ENCODE peak calls at places on chromosome 21, in ten cellular contexts. X is iris pigment epithelial cell; F is glutamatergic neuron; W is COR-L47; G is mesothelial cell of epicardium; P is amniotic epithelial cell; I is D341Med; Y is effector memory CD8-positive, alpha-beta T cell; S is hepatocyte; N is A172. R is an unnamed sample.

GRCh38 chr21:38148046-38148445 is 108.7 kb upstream of the KCNJ15 start:
- DNase-seq in X (no peak), F (no peak), W (no peak), G (no peak), P (no peak), I (no peak), Y (no peak), S (no peak), N (no peak), R (no peak)

GRCh38 chr21:44813727-44814126 is 4.1 kb downstream of the SUMO3 start:
- DNase-seq in X (no peak), F (no peak), W (no peak), G (no peak), P (no peak), I (no peak), Y (no peak), S (no peak), N (no peak), R (no peak)

GRCh38 chr21:17783816-17784598 is 35.1 kb downstream of the C21orf91 start:
- DNase-seq in X (no peak), F (no peak), W (no peak), G (no peak), P (no peak), I (no peak), Y (no peak), S (no peak), N (no peak), R (no peak)

GRCh38 chr21:25689226-25689625 is 45.5 kb downstream of the ATP5PF start:
- DNase-seq in X (peak), F (no peak), W (no peak), G (no peak), P (peak), I (no peak), Y (no peak), S (no peak), N (no peak), R (no peak)

GRCh38 chr21:41247561-41247968 is 69.0 kb upstream of the FAM3B start:
- DNase-seq in X (no peak), F (no peak), W (no peak), G (no peak), P (no peak), I (no peak), Y (no peak), S (no peak), N (no peak), R (no peak)

GRCh38 chr21:31874817-31875216 is 2.0 kb downstream of the HUNK start:
- DNase-seq in X (no peak), F (peak), W (no peak), G (no peak), P (no peak), I (no peak), Y (no peak), S (peak), N (no peak), R (no peak)

GRCh38 chr21:28333455-28334108 is 659.1 kb downstream of the LTN1 start:
- DNase-seq in X (peak), F (no peak), W (no peak), G (no peak), P (peak), I (no peak), Y (no peak), S (no peak), N (no peak), R (no peak)

GRCh38 chr21:23356905-23357304 is 2250.4 kb downstream of the MRPL39 start:
- DNase-seq in X (no peak), F (no peak), W (no peak), G (no peak), P (no peak), I (no peak), Y (no peak), S (no peak), N (no peak), R (no peak)

GRCh38 chr21:16534408-16535099 is 804.8 kb downstream of the USP25 start:
- DNase-seq in X (peak), F (no peak), W (peak), G (no peak), P (peak), I (peak), Y (no peak), S (peak), N (peak), R (peak)

GRCh38 chr21:35367558-35367957 is 318.5 kb upstream of the RUNX1 start:
- DNase-seq in X (no peak), F (no peak), W (peak), G (no peak), P (no peak), I (no peak), Y (no peak), S (no peak), N (no peak), R (no peak)